ENCODE peak calls at places on chromosomes 4 and X, in ten cellular contexts. L is activated CD4-positive, alpha-beta T cell treated with anti-CD3 and anti-CD28 coated beads, Interleukin-2, amount 10 ng/mL, durations not matched to agents 7 days and 5 days; G is Right ventricle myocardium superior; K is ecto neural progenitor cell; S is amygdala; V is AG04450; R is fibroblast of pulmonary artery; J is EL; Z is neural crest cell; Y is activated naive CD8-positive, alpha-beta T cell treated with anti-CD3 and anti-CD28 coated beads, Interleukin-2, amount 50 U/mL, for 24 hours. E is an unnamed sample.

GRCh38 chr4:182929296-182929695 is 12.1 kb upstream of the DCTD start:
- DNase-seq in L (no peak), G (no peak), K (no peak), S (no peak), V (peak; percentile 90), R (peak; percentile 86), J (peak; percentile 95), Z (no peak), Y (no peak), E (peak; percentile 64)

GRCh38 chr4:142265536-142265935 is 580.6 kb downstream of the INPP4B start:
- DNase-seq in L (no peak), G (no peak), K (no peak), S (no peak), V (no peak), R (peak; percentile 60), J (peak; percentile 43), Z (no peak), Y (no peak), E (peak; percentile 93)

GRCh38 chr4:147877308-147877771 is 145.5 kb downstream of the ARHGAP10 start:
- DNase-seq in L (no peak), G (no peak), K (no peak), S (no peak), V (no peak), R (no peak), J (no peak), Z (no peak), Y (no peak), E (no peak)

GRCh38 chrX:154712781-154713391 is 38.0 kb downstream of the GAB3 start:
- DNase-seq in L (peak; percentile 62), G (no peak), K (no peak), S (no peak), V (no peak), R (peak; percentile 63), J (peak; percentile 67), Z (no peak), Y (no peak), E (peak; percentile 83)

GRCh38 chr4:35365186-35365585 is 879.1 kb downstream of the ARAP2 start:
- DNase-seq in L (no peak), G (no peak), K (no peak), S (no peak), V (no peak), R (no peak), J (no peak), Z (no peak), Y (no peak), E (no peak)

GRCh38 chrX:24023972-24024664 is 2.9 kb downstream of the KLHL15 start:
- DNase-seq in L (peak; percentile 8), G (no peak), K (no peak), S (no peak), V (no peak), R (peak; percentile 26), J (peak; percentile 12), Z (no peak), Y (no peak), E (peak; percentile 8)

GRCh38 chr4:123623611-123624010 is 227.0 kb downstream of the SPRY1 start:
- DNase-seq in L (no peak), G (no peak), K (no peak), S (no peak), V (no peak), R (no peak), J (no peak), Z (no peak), Y (no peak), E (no peak)

GRCh38 chr4:26127851-26128337 is 192.9 kb upstream of the RBPJ start:
- DNase-seq in L (no peak), G (no peak), K (no peak), S (no peak), V (no peak), R (no peak), J (no peak), Z (no peak), Y (no peak), E (peak; percentile 95)

GRCh38 chrX:41258871-41259270 is 75.1 kb upstream of the DDX3X start:
- DNase-seq in L (no peak), G (no peak), K (no peak), S (no peak), V (no peak), R (peak; percentile 18), J (peak; percentile 43), Z (no peak), Y (no peak), E (no peak)

GRCh38 chrX:70774223-70774622 is 134.3 kb downstream of the TEX11 start:
- DNase-seq in L (no peak), G (no peak), K (no peak), S (no peak), V (no peak), R (no peak), J (no peak), Z (no peak), Y (no peak), E (no peak)

GRCh38 chrX:74370482-74370881 is 50.8 kb upstream of the SLC16A2 start:
- DNase-seq in L (no peak), G (no peak), K (no peak), S (no peak), V (no peak), R (no peak), J (no peak), Z (no peak), Y (no peak), E (no peak)

GRCh38 chrX:122579521-122579920 is 604.6 kb upstream of the GRIA3 start:
- DNase-seq in L (no peak), G (no peak), K (no peak), S (no peak), V (no peak), R (no peak), J (peak; percentile 69), Z (no peak), Y (no peak), E (no peak)

GRCh38 chr4:143382539-143382938 is 45.9 kb downstream of the GAB1 start:
- DNase-seq in L (no peak), G (no peak), K (no peak), S (no peak), V (no peak), R (peak; percentile 64), J (no peak), Z (no peak), Y (no peak), E (no peak)

GRCh38 chr4:159515314-159516025 is 412.6 kb downstream of the RAPGEF2 start:
- DNase-seq in L (no peak), G (no peak), K (no peak), S (no peak), V (no peak), R (no peak), J (no peak), Z (no peak), Y (no peak), E (no peak)

GRCh38 chrX:100946521-100946920 is 17.8 kb upstream of the XKRX start:
- DNase-seq in L (no peak), G (no peak), K (no peak), S (no peak), V (no peak), R (peak; percentile 12), J (peak; percentile 17), Z (no peak), Y (no peak), E (peak; percentile 28)

GRCh38 chrX:39874202-39874816 is 223.4 kb downstream of the BCOR start:
- DNase-seq in L (peak; percentile 45), G (no peak), K (no peak), S (no peak), V (no peak), R (no peak), J (peak; percentile 51), Z (no peak), Y (peak; percentile 53), E (peak; percentile 74)

GRCh38 chr4:159296061-159296460 is 193.2 kb downstream of the RAPGEF2 start:
- DNase-seq in L (no peak), G (no peak), K (no peak), S (no peak), V (no peak), R (no peak), J (peak; percentile 66), Z (no peak), Y (no peak), E (peak; percentile 79)

GRCh38 chrX:154717824-154718223 is 33.1 kb downstream of the GAB3 start:
- DNase-seq in L (no peak), G (no peak), K (no peak), S (no peak), V (no peak), R (peak; percentile 45), J (peak; percentile 26), Z (no peak), Y (no peak), E (peak; percentile 70)

GRCh38 chr4:47801481-47802002 is 36.3 kb downstream of the CORIN start:
- DNase-seq in L (no peak), G (no peak), K (no peak), S (no peak), V (no peak), R (no peak), J (no peak), Z (no peak), Y (no peak), E (no peak)

GRCh38 chr4:117137143-117137542 is 51.8 kb upstream of the TRAM1L1 start:
- DNase-seq in L (no peak), G (no peak), K (no peak), S (no peak), V (peak; percentile 74), R (peak; percentile 55), J (peak; percentile 38), Z (no peak), Y (no peak), E (peak; percentile 81)

GRCh38 chr4:20368926-20369325 is 117.2 kb downstream of the SLIT2 start:
- DNase-seq in L (no peak), G (no peak), K (no peak), S (no peak), V (peak; percentile 23), R (peak; percentile 30), J (peak; percentile 52), Z (no peak), Y (no peak), E (no peak)

GRCh38 chr4:101123231-101123630 is 224.1 kb downstream of the PPP3CA start:
- DNase-seq in L (no peak), G (no peak), K (no peak), S (no peak), V (no peak), R (no peak), J (no peak), Z (no peak), Y (no peak), E (peak; percentile 7)

GRCh38 chr4:139014391-139015268 is 951 bp upstream of the NOCT start:
- DNase-seq in L (no peak), G (no peak), K (no peak), S (no peak), V (peak; percentile 84), R (peak; percentile 97), J (peak; percentile 95), Z (no peak), Y (no peak), E (peak; percentile 89)

GRCh38 chr4:169791527-169792156 is 33.9 kb upstream of the HPF1 start:
- DNase-seq in L (peak; percentile 7), G (peak; percentile 48), K (peak; percentile 81), S (peak; percentile 35), V (no peak), R (peak; percentile 65), J (peak; percentile 73), Z (peak; percentile 62), Y (peak; percentile 36), E (peak; percentile 71)

GRCh38 chr4:140861359-140862181 is 105.4 kb upstream of the TBC1D9 start:
- DNase-seq in L (peak; percentile 70), G (no peak), K (no peak), S (peak; percentile 4), V (peak; percentile 80), R (peak; percentile 93), J (peak; percentile 78), Z (peak; percentile 70), Y (peak; percentile 43), E (peak; percentile 91)

GRCh38 chrX:75061701-75062100 is 94.4 kb downstream of the ABCB7 start:
- DNase-seq in L (no peak), G (no peak), K (no peak), S (no peak), V (no peak), R (no peak), J (no peak), Z (no peak), Y (no peak), E (no peak)

GRCh38 chr4:786861-787300 is 39.0 kb downstream of the CPLX1 start:
- DNase-seq in L (no peak), G (no peak), K (no peak), S (no peak), V (no peak), R (no peak), J (no peak), Z (no peak), Y (no peak), E (no peak)

GRCh38 chr4:95317124-95317820 is 231.5 kb downstream of the UNC5C start:
- DNase-seq in L (no peak), G (no peak), K (no peak), S (no peak), V (no peak), R (no peak), J (no peak), Z (no peak), Y (no peak), E (no peak)